ENCODE peak calls at places on chromosomes 6 and 20, in seven cellular contexts. B, H, Z, E, L, K and M are unnamed samples.

GRCh38 chr6:126181173-126181741 is 158.7 kb upstream of the CENPW start:
- DNase-seq in B (no peak), H (no peak), Z (no peak), E (no peak), L (peak; percentile 2), K (no peak), M (no peak)

GRCh38 chr6:138485586-138486248 is 13.6 kb downstream of the NHSL1 start:
- DNase-seq in B (no peak), H (no peak), Z (no peak), E (no peak), L (no peak), K (no peak), M (peak; percentile 47)

GRCh38 chr6:52371656-52372151 is 9.8 kb downstream of the PAQR8 start:
- DNase-seq in B (no peak), H (no peak), Z (no peak), E (no peak), L (peak; percentile 40), K (peak; percentile 10), M (no peak)

GRCh38 chr6:95725344-95725743 is 148.0 kb downstream of the MANEA start:
- DNase-seq in B (no peak), H (no peak), Z (no peak), E (no peak), L (no peak), K (no peak), M (no peak)

GRCh38 chr20:22773326-22773725 is 189.0 kb upstream of the FOXA2 start:
- DNase-seq in B (no peak), H (no peak), Z (no peak), E (no peak), L (no peak), K (peak; percentile 48), M (no peak)

GRCh38 chr6:44049989-44050871 is 77.0 kb downstream of the MRPL14 start:
- DNase-seq in B (no peak), H (no peak), Z (peak; percentile 6), E (no peak), L (peak; percentile 61), K (no peak), M (no peak)

GRCh38 chr6:38443750-38444149 is 196.0 kb downstream of the BTBD9 start:
- DNase-seq in B (no peak), H (no peak), Z (no peak), E (no peak), L (no peak), K (no peak), M (no peak)

GRCh38 chr6:157627195-157627966 is 195.7 kb upstream of the SNX9 start:
- DNase-seq in B (no peak), H (no peak), Z (no peak), E (no peak), L (no peak), K (no peak), M (no peak)

GRCh38 chr20:14477125-14477524 is 139.7 kb upstream of the FLRT3 start:
- DNase-seq in B (no peak), H (no peak), Z (no peak), E (no peak), L (peak; percentile 90), K (no peak), M (no peak)

GRCh38 chr6:133236898-133237297 is 4.3 kb upstream of the EYA4 start:
- DNase-seq in B (no peak), H (no peak), Z (no peak), E (no peak), L (peak; percentile 30), K (no peak), M (no peak)

GRCh38 chr20:12068146-12068545 is 150.5 kb downstream of the BTBD3 start:
- DNase-seq in B (no peak), H (no peak), Z (no peak), E (no peak), L (no peak), K (no peak), M (peak; percentile 42)

GRCh38 chr20:58228484-58229197 is at the start of gene ANKRD60:
- DNase-seq in B (no peak), H (no peak), Z (no peak), E (no peak), L (peak; percentile 56), K (peak; percentile 55), M (peak; percentile 76)

GRCh38 chr20:62603021-62603906 is 39.0 kb upstream of the SLCO4A1 start:
- DNase-seq in B (peak; percentile 90), H (peak; percentile 67), Z (peak; percentile 44), E (no peak), L (peak; percentile 80), K (no peak), M (no peak)

GRCh38 chr6:168149015-168149414 is 70.0 kb upstream of the FRMD1 start:
- DNase-seq in B (no peak), H (no peak), Z (no peak), E (peak; percentile 70), L (no peak), K (no peak), M (no peak)

GRCh38 chr6:67606905-67607828 is 1027.9 kb upstream of the ADGRB3 start:
- DNase-seq in B (no peak), H (no peak), Z (no peak), E (no peak), L (peak; percentile 71), K (no peak), M (no peak)

GRCh38 chr6:141269684-141270083 is 863.0 kb upstream of the GJE1 start:
- DNase-seq in B (no peak), H (no peak), Z (no peak), E (no peak), L (no peak), K (no peak), M (no peak)

GRCh38 chr6:159969204-159969912 is 476 bp downstream of the IGF2R start:
- DNase-seq in B (peak; percentile 82), H (no peak), Z (peak; percentile 42), E (peak; percentile 89), L (peak; percentile 59), K (peak; percentile 62), M (peak; percentile 78)

GRCh38 chr6:114997813-114998292 is 655.0 kb upstream of the HS3ST5 start:
- DNase-seq in B (no peak), H (no peak), Z (no peak), E (no peak), L (no peak), K (no peak), M (no peak)

GRCh38 chr6:1535295-1535694 is 74.4 kb upstream of the FOXC1 start:
- DNase-seq in B (no peak), H (no peak), Z (no peak), E (no peak), L (peak; percentile 16), K (no peak), M (no peak)

GRCh38 chr6:143999406-143999805 is 8.7 kb downstream of the PLAGL1 start:
- DNase-seq in B (no peak), H (no peak), Z (no peak), E (no peak), L (peak; percentile 78), K (no peak), M (no peak)

GRCh38 chr6:25056130-25056529 is 120.4 kb upstream of the RIPOR2 start:
- DNase-seq in B (no peak), H (no peak), Z (peak; percentile 28), E (no peak), L (no peak), K (no peak), M (no peak)

GRCh38 chr6:25051083-25051482 is 115.3 kb upstream of the RIPOR2 start:
- DNase-seq in B (no peak), H (no peak), Z (no peak), E (no peak), L (peak; percentile 32), K (no peak), M (no peak)

GRCh38 chr6:25054469-25054868 is 118.7 kb upstream of the RIPOR2 start:
- DNase-seq in B (no peak), H (no peak), Z (no peak), E (no peak), L (peak; percentile 75), K (no peak), M (no peak)

GRCh38 chr6:25052181-25052580 is 116.4 kb upstream of the RIPOR2 start:
- DNase-seq in B (no peak), H (no peak), Z (peak; percentile 30), E (no peak), L (peak; percentile 15), K (no peak), M (no peak)

GRCh38 chr6:25053875-25054371 is 118.2 kb upstream of the RIPOR2 start:
- DNase-seq in B (no peak), H (no peak), Z (no peak), E (no peak), L (peak; percentile 71), K (no peak), M (no peak)
- H3K4me3 ChIP-seq in B (no peak overlapping the region), H (no peak overlapping the region), Z (no peak overlapping the region), E (no peak overlapping the region), L (no peak overlapping the region), K (no peak overlapping the region), M (no peak overlapping the region)

GRCh38 chr6:148760568-148761531 is 14.0 kb downstream of the UST start:
- DNase-seq in B (no peak), H (peak; percentile 89), Z (peak; percentile 51), E (peak; percentile 93), L (peak; percentile 91), K (peak; percentile 55), M (peak; percentile 63)
- H3K4me3 ChIP-seq in B (peak overlapping the region; percentile 26), H (peak overlapping the region; percentile 38), Z (peak overlapping the region; percentile 6), E (peak overlapping the region; percentile 51), L (peak overlapping the region; percentile 50), K (no peak overlapping the region), M (no peak overlapping the region)

GRCh38 chr6:54308677-54309315 is 555 bp downstream of the TINAG start:
- DNase-seq in B (no peak), H (no peak), Z (no peak), E (no peak), L (no peak), K (no peak), M (no peak)

GRCh38 chr6:54308240-54308639 is at the start of gene TINAG:
- DNase-seq in B (no peak), H (no peak), Z (no peak), E (no peak), L (no peak), K (no peak), M (no peak)

GRCh38 chr6:54307412-54308036 is 717 bp upstream of the TINAG start:
- DNase-seq in B (no peak), H (no peak), Z (peak; percentile 63), E (no peak), L (no peak), K (peak; percentile 67), M (no peak)

GRCh38 chr6:54315692-54316091 is 7.5 kb downstream of the TINAG start:
- DNase-seq in B (no peak), H (no peak), Z (no peak), E (no peak), L (peak; percentile 14), K (no peak), M (no peak)

GRCh38 chr6:54310377-54311152 is 2.3 kb downstream of the TINAG start:
- DNase-seq in B (no peak), H (no peak), Z (no peak), E (no peak), L (no peak), K (no peak), M (no peak)
- H3K4me3 ChIP-seq in B (no peak overlapping the region), H (no peak overlapping the region), Z (peak overlapping the region; percentile 36), E (no peak overlapping the region), L (no peak overlapping the region), K (no peak overlapping the region), M (no peak overlapping the region)

DNA sequence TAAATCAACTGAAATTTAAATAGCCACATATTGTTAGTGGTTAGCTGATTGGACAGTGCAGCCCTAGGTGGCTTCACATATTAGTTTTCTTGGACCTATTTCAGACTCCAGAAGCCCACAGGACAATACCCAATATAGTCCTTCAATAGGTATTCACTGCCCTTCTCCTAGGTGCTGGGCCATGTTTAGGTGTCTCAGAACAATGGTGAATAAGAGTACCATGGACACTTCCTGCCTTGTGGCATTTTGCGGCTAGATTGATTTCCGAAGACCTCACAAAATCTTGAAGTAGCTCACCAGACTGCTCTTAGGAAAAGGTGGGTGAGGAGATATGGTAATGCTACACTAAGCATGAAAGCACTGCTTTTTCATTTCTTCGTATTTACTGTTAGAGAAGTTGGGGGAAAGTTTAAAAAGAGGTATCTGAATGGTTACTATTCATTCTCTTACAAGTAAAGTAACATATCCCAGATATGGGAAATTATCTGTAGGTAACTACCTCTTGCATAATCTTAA is 199.3 kb downstream of the GJA10 start:
- DNase-seq in B (no peak), H (no peak), Z (no peak), E (no peak), L (no peak), K (no peak), M (no peak)
- H3K4me3 ChIP-seq in B (no peak overlapping the region), H (no peak overlapping the region), Z (no peak overlapping the region), E (no peak overlapping the region), L (no peak overlapping the region), K (no peak overlapping the region), M (no peak overlapping the region)